ENCODE peak calls at places on chromosomes 4 and X, in four cellular contexts. R, I, S and L are unnamed samples.
A peak's percentile ranks its signal among the peaks of the same experiment; 100 is the strongest.

GRCh38 chr4:142095886-142096605 is 459.7 kb downstream of the IL15 start:
- DNase-seq in I (peak; percentile 49), R (no peak), S (peak; percentile 26), L (peak; percentile 56)

GRCh38 chrX:13569479-13570244 is at the start of gene EGFL6:
- DNase-seq in R (peak; percentile 10), S (no peak), I (no peak), L (no peak)

GRCh38 chr4:125321709-125322362 is 7.1 kb downstream of the FAT4 start:
- DNase-seq in R (no peak), S (no peak), I (no peak), L (no peak)

GRCh38 chr4:156377036-156377700 is 423.5 kb upstream of the CTSO start:
- DNase-seq in I (no peak), S (no peak), R (no peak), L (no peak)

GRCh38 chr4:188735082-188735481 is 595.8 kb downstream of the TRIML1 start:
- DNase-seq in R (no peak), I (no peak), S (no peak), L (no peak)

GRCh38 chrX:130120746-130121504 is 10.6 kb upstream of the ELF4 start:
- DNase-seq in I (peak; percentile 84), S (peak; percentile 52), R (peak; percentile 76), L (peak; percentile 73)

GRCh38 chr4:99734583-99735322 is 77.1 kb upstream of the C4orf54 start:
- DNase-seq in S (no peak), R (no peak), I (no peak), L (no peak)

GRCh38 chrX:21907250-21907649 is 33.3 kb upstream of the SMS start:
- DNase-seq in S (no peak), R (no peak), I (no peak), L (no peak)

GRCh38 chrX:1281511-1281910 is 12.9 kb downstream of the CSF2RA start:
- DNase-seq in S (no peak), I (peak; percentile 45), R (no peak), L (no peak)

GRCh38 chrX:119482497-119483480 is 14.5 kb downstream of the SLC25A5 start:
- DNase-seq in R (peak; percentile 57), I (peak; percentile 55), S (peak; percentile 29), L (peak; percentile 65)

GRCh38 chr4:186516287-186516686 is 39.1 kb downstream of the MTNR1A start:
- DNase-seq in I (no peak), R (no peak), S (no peak), L (no peak)

GRCh38 chrX:124086411-124086810 is 124.9 kb downstream of the STAG2 start:
- DNase-seq in I (no peak), S (no peak), R (no peak), L (no peak)

GRCh38 chr4:96483308-96484030 is 643.6 kb downstream of the PDHA2 start:
- DNase-seq in S (no peak), R (no peak), I (no peak), L (no peak)

GRCh38 chr4:141124224-141124623 is 9.0 kb downstream of the RNF150 start:
- DNase-seq in S (no peak), I (no peak), R (no peak), L (peak; percentile 17)

GRCh38 chr4:8539661-8540060 is 40.5 kb upstream of the GPR78 start:
- DNase-seq in S (no peak), R (no peak), I (no peak), L (no peak)

GRCh38 chrX:110310000-110310790 is 7.7 kb downstream of the AMMECR1 start:
- DNase-seq in R (no peak), S (no peak), I (no peak), L (no peak)

GRCh38 chr4:26267087-26267486 is 53.7 kb upstream of the RBPJ start:
- DNase-seq in S (peak; percentile 84), R (peak; percentile 61), I (no peak), L (no peak)

GRCh38 chrX:155841232-155841631 is 39.9 kb upstream of the VAMP7 start:
- DNase-seq in S (no peak), I (no peak), R (no peak), L (no peak)

DNA sequence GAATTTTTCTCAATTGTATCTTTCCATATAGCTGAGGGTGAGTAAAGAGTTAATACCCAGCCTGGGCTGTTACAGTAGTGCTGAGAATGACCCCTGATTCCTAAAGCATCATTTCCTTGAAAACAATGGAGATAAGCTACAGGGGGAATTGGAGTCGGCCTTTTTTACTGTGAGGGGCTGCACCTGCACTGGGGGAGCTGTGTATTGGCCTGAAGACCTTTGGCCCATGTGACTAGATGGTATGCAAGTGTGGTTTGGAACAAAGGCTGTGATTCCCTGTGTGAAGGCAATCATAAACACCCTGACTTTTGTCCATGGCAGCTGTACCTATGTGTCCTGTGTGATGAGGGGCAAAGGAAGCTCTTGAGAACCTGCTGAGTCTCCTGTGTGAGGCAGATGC is 124.0 kb upstream of the HPGD start:
- DNase-seq in I (no peak), R (no peak), S (no peak), L (no peak)
- TF ChIP-seq CTCF in I (no peak), R (no peak), S (no peak), L (no peak)

DNA sequence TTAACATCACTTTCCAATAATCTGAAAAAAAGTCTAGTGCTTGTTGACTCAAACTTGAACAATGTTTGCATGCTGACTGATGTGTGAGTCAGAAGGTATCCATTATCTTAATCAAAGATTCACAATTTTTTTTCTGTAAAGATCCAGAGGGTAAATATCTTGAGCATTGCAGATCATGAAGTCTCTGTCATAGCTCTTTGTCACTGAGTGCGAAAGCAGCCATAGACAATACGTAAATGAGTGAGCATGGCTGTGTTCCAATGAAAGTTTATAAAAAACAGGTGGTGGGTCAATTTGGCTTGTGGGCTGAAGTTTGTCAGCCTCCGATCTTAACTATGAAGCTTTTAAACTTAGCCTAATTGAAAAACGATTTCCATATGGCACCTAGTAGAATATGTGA is 37.7 kb downstream of the NHS start:
- DNase-seq in S (no peak), I (peak; percentile 21), R (no peak), L (no peak)
- H3K4me1 ChIP-seq in S (no peaks in the 10 kb centered on the region), I (peaks cover 68% of the 10 kb centered on the region), R (no peaks in the 10 kb centered on the region), L (no peaks in the 10 kb centered on the region)

GRCh38 chr4:112646632-112647537 is 9.9 kb downstream of the LARP7 start:
- DNase-seq in I (no peak), S (no peak), R (no peak), L (no peak)
- H3K4me3 ChIP-seq in I (no peak overlapping the region), S (no peak overlapping the region), R (no peak overlapping the region), L (no peak overlapping the region)

GRCh38 chr4:16450724-16451123 is 224.5 kb upstream of the TAPT1 start:
- DNase-seq in I (no peak), R (no peak), S (no peak), L (no peak)
- TF ChIP-seq CTCF in I (no peak), R (no peak), S (no peak), L (peak; percentile 38)

GRCh38 chr4:158824425-158825274 is 55.8 kb downstream of the FNIP2 start:
- DNase-seq in I (no peak), S (no peak), R (no peak), L (peak; percentile 39)

GRCh38 chr4:158821228-158822009 is 52.6 kb downstream of the FNIP2 start:
- DNase-seq in I (no peak), R (no peak), S (no peak), L (no peak)

GRCh38 chr4:158822348-158822747 is 53.5 kb downstream of the FNIP2 start:
- DNase-seq in R (no peak), S (no peak), I (no peak), L (no peak)

GRCh38 chr4:158825443-158826036 is 56.7 kb downstream of the FNIP2 start:
- DNase-seq in R (no peak), S (no peak), I (no peak), L (no peak)

GRCh38 chr4:158823461-158823873 is 54.6 kb downstream of the FNIP2 start:
- DNase-seq in R (no peak), S (no peak), I (no peak), L (no peak)
- H3K4me1 ChIP-seq in R (peaks cover 95% of the 10 kb centered on the region), S (no peaks in the 10 kb centered on the region), I (peaks cover 24% of the 10 kb centered on the region), L (peaks cover 37% of the 10 kb centered on the region)

GRCh38 chrX:131704136-131704695 is 160.3 kb downstream of the OR13H1 start:
- DNase-seq in S (no peak), R (no peak), I (peak; percentile 55), L (no peak)
- H3K4me3 ChIP-seq in S (no peak overlapping the region), R (peak overlapping the region; percentile 62), I (peak overlapping the region; percentile 72), L (no peak overlapping the region)

DNA sequence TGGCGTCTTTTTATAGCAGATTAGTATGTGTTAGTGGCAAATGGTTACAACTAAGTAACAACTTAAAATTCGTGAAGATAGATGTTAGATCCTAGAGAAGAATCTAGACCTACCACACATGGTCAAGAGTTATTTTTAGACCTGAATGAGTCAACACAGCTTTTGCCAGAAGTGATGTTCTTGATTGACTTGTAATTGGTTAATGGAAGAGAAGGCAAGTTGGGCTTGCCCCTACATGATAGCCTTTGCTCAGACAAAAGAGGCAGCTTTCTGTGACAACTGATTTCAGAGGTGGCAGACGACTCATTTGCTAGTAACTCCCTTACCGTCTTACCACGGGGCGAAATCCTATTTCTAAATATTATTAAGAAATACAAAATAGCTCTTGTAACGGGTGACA is 4.9 kb downstream of the CPE start:
- DNase-seq in R (no peak), I (no peak), S (no peak), L (no peak)
- TF ChIP-seq CTCF in R (no peak), I (no peak), S (no peak), L (no peak)

GRCh38 chrX:107730991-107731766 is 44.4 kb downstream of the TSC22D3 start:
- DNase-seq in I (no peak), S (no peak), R (no peak), L (no peak)
- H3K4me1 ChIP-seq in I (peaks cover 61% of the 10 kb centered on the region), S (no peaks in the 10 kb centered on the region), R (peaks cover 81% of the 10 kb centered on the region), L (peaks cover 6% of the 10 kb centered on the region)